ENCODE peak calls at places on chromosomes 1 and 21, in eight cellular contexts. L, X, J, Z, O, Y, P and N are unnamed samples.

GRCh38 chr1:241470361-241470760 is 49.2 kb downstream of the FH start:
- DNase-seq in L (no peak), X (no peak), J (no peak), Z (no peak), O (no peak), Y (no peak), P (no peak), N (no peak)

GRCh38 chr21:46448108-46448507 is 10.6 kb upstream of the DIP2A start:
- DNase-seq in L (no peak), X (no peak), J (no peak), Z (no peak), O (no peak), Y (no peak), P (no peak), N (no peak)

GRCh38 chr1:147334292-147334691 is 91.8 kb downstream of the CHD1L start:
- DNase-seq in L (no peak), X (no peak), J (peak; percentile 62), Z (no peak), O (no peak), Y (no peak), P (no peak), N (no peak)

GRCh38 chr1:243287128-243287470 is 31.3 kb downstream of the SDCCAG8 start:
- DNase-seq in L (no peak), X (no peak), J (no peak), Z (no peak), O (no peak), Y (peak; percentile 21), P (no peak), N (peak; percentile 25)

GRCh38 chr21:46097826-46098286 is at the start of gene COL6A2:
- DNase-seq in L (peak; percentile 38), X (peak; percentile 58), J (no peak), Z (no peak), O (peak; percentile 42), Y (peak; percentile 63), P (peak; percentile 87), N (peak; percentile 77)

GRCh38 chr1:197954718-197955418 is 37.7 kb downstream of the LHX9 start:
- DNase-seq in L (no peak), X (no peak), J (no peak), Z (no peak), O (no peak), Y (no peak), P (no peak), N (no peak)

GRCh38 chr1:154803203-154803920 is 66.7 kb downstream of the KCNN3 start:
- DNase-seq in L (no peak), X (no peak), J (no peak), Z (no peak), O (no peak), Y (no peak), P (no peak), N (peak; percentile 9)

GRCh38 chr1:165153182-165153581 is 203.3 kb downstream of the LMX1A start:
- DNase-seq in L (no peak), X (no peak), J (no peak), Z (no peak), O (no peak), Y (no peak), P (no peak), N (no peak)

GRCh38 chr1:32748926-32749325 is 46.4 kb upstream of the SYNC start:
- DNase-seq in L (no peak), X (no peak), J (no peak), Z (no peak), O (no peak), Y (no peak), P (no peak), N (no peak)

GRCh38 chr1:178038372-178038771 is 55.5 kb upstream of the RASAL2 start:
- DNase-seq in L (no peak), X (no peak), J (no peak), Z (no peak), O (no peak), Y (no peak), P (no peak), N (no peak)

GRCh38 chr1:10121688-10122087 is 88.7 kb upstream of the KIF1B start:
- DNase-seq in L (no peak), X (no peak), J (no peak), Z (no peak), O (no peak), Y (no peak), P (no peak), N (no peak)

GRCh38 chr1:52552505-52553371 is at the start of gene TUT4:
- DNase-seq in L (peak; percentile 52), X (peak; percentile 73), J (peak; percentile 75), Z (peak; percentile 87), O (peak; percentile 84), Y (peak; percentile 79), P (peak; percentile 92), N (peak; percentile 77)

GRCh38 chr1:207470927-207471326 is 16.8 kb downstream of the CR2 start:
- DNase-seq in L (no peak), X (no peak), J (no peak), Z (no peak), O (peak; percentile 29), Y (no peak), P (no peak), N (no peak)

GRCh38 chr1:108082006-108082405 is 117.0 kb upstream of the VAV3 start:
- DNase-seq in L (no peak), X (no peak), J (no peak), Z (peak; percentile 57), O (no peak), Y (no peak), P (no peak), N (peak; percentile 0)

GRCh38 chr1:108208724-108209404 is 8.7 kb upstream of the SLC25A24 start:
- DNase-seq in L (no peak), X (no peak), J (no peak), Z (no peak), O (no peak), Y (no peak), P (no peak), N (no peak)

GRCh38 chr1:3822421-3822820 is 26.1 kb upstream of the LRRC47 start:
- DNase-seq in L (no peak), X (no peak), J (no peak), Z (no peak), O (no peak), Y (no peak), P (no peak), N (no peak)

GRCh38 chr1:215650446-215651149 is 83.5 kb downstream of the KCTD3 start:
- DNase-seq in L (no peak), X (no peak), J (no peak), Z (no peak), O (no peak), Y (no peak), P (no peak), N (no peak)

GRCh38 chr1:200005160-200005559 is 22.4 kb upstream of the NR5A2 start:
- DNase-seq in L (no peak), X (no peak), J (no peak), Z (no peak), O (no peak), Y (no peak), P (no peak), N (peak; percentile 23)

GRCh38 chr1:182680901-182681300 is 3.5 kb downstream of the RGS8 start:
- DNase-seq in L (no peak), X (no peak), J (no peak), Z (no peak), O (peak; percentile 45), Y (no peak), P (no peak), N (peak; percentile 34)

GRCh38 chr1:93738926-93739325 is 57.3 kb upstream of the BCAR3 start:
- DNase-seq in L (no peak), X (no peak), J (no peak), Z (no peak), O (no peak), Y (no peak), P (no peak), N (no peak)